ENCODE peak calls at places on chromosome 13, in nine cellular contexts. L is IMR-90; M is Calu3; H is activated CD4-positive, alpha-beta T cell treated with anti-CD3 and anti-CD28 coated beads for 36 hours; I is CD8-positive, alpha-beta T cell; E is GM13977; X is brain pericyte; J is nucleus accumbens; W is mesenteric fat pad. B is an unnamed sample.

GRCh38 chr13:76641056-76641455 is 245.1 kb downstream of the KCTD12 start:
- DNase-seq in I (no peak), E (no peak), W (no peak), X (no peak), H (no peak), J (no peak), M (no peak), L (no peak), B (no peak)

GRCh38 chr13:110221331-110221730 is 85.6 kb downstream of the COL4A1 start:
- DNase-seq in J (no peak), X (no peak), E (no peak), I (no peak), M (no peak), H (no peak), W (no peak), L (no peak), B (no peak)

GRCh38 chr13:20823071-20823470 is 49.3 kb upstream of the EEF1AKMT1 start:
- DNase-seq in L (peak; percentile 22), J (no peak), X (no peak), I (no peak), M (no peak), E (no peak), W (no peak), H (no peak), B (no peak)

GRCh38 chr13:71949441-71949840 is 82.4 kb upstream of the DACH1 start:
- DNase-seq in L (no peak), H (no peak), J (no peak), I (no peak), E (no peak), X (no peak), W (no peak), M (no peak), B (no peak)

GRCh38 chr13:112067871-112068305 is 939 bp downstream of the SOX1 start:
- DNase-seq in M (no peak), L (no peak), H (no peak), I (no peak), J (no peak), W (no peak), E (no peak), X (no peak), B (no peak)

GRCh38 chr13:32663660-32664059 is 77.4 kb downstream of the PDS5B start:
- DNase-seq in I (no peak), H (no peak), J (no peak), E (no peak), W (no peak), L (no peak), X (no peak), M (no peak), B (no peak)

GRCh38 chr13:39818953-39819352 is 163.5 kb downstream of the COG6 start:
- DNase-seq in X (peak; percentile 40), M (peak; percentile 4), J (no peak), L (peak; percentile 39), E (no peak), W (no peak), H (no peak), I (no peak), B (no peak)

GRCh38 chr13:112606125-112607001 is 18.4 kb upstream of the TUBGCP3 start:
- DNase-seq in I (peak; percentile 91), M (peak; percentile 82), H (peak; percentile 94), W (peak; percentile 97), X (peak; percentile 55), E (peak; percentile 93), L (peak; percentile 78), J (peak; percentile 77), B (peak; percentile 74)

GRCh38 chr13:114339779-114340534 is 25.7 kb downstream of the CHAMP1 start:
- DNase-seq in E (no peak), J (no peak), L (peak; percentile 30), H (peak; percentile 61), W (no peak), M (peak; percentile 20), I (peak; percentile 59), X (no peak), B (peak; percentile 69)

GRCh38 chr13:37295046-37295445 is 189.6 kb upstream of the CSNK1A1L start:
- DNase-seq in H (no peak), L (no peak), J (no peak), I (no peak), W (no peak), X (peak; percentile 5), M (no peak), E (no peak), B (no peak)

GRCh38 chr13:23608704-23609413 is 38.6 kb downstream of the TNFRSF19 start:
- DNase-seq in J (no peak), W (no peak), E (no peak), X (no peak), M (peak; percentile 28), H (no peak), I (no peak), L (peak; percentile 42), B (no peak)

GRCh38 chr13:35763805-35764170 is 287.3 kb upstream of the MAB21L1 start:
- DNase-seq in E (no peak), H (no peak), L (no peak), X (no peak), M (no peak), I (no peak), J (no peak), W (no peak), B (no peak)